ENCODE peak calls at places on chromosomes 13 and 19, in six cellular contexts. A is stimulated activated CD4-positive, alpha-beta T cell treated with anti-CD3 and anti-CD28 coated beads, TNF-alpha, amount 100 ng/mL, for 4 hours; V is HT-29; E is amygdala; H is HCEC 1CT; C is CD8-positive, alpha-beta T cell. U is an unnamed sample.

GRCh38 chr19:39031368-39032163 is 783 bp downstream of the FBXO27 start:
- DNase-seq in A (peak; percentile 66), V (peak; percentile 87), E (peak; percentile 73), H (peak; percentile 68), C (peak; percentile 75), U (peak; percentile 98)

GRCh38 chr19:3194063-3194702 is 8.5 kb downstream of the NCLN start:
- DNase-seq in A (no peak), V (no peak), E (no peak), H (no peak), C (no peak), U (no peak)

GRCh38 chr19:2617393-2618165 is 84.9 kb downstream of the GNG7 start:
- DNase-seq in A (no peak), V (no peak), E (no peak), H (no peak), C (no peak), U (no peak)

GRCh38 chr19:49142866-49143335 is 12.3 kb downstream of the HRC start:
- DNase-seq in A (peak; percentile 27), V (peak; percentile 95), E (peak; percentile 18), H (peak; percentile 88), C (peak; percentile 62), U (peak; percentile 94)

GRCh38 chr19:16873603-16874002 is 15.2 kb upstream of the F2RL3 start:
- DNase-seq in A (no peak), V (no peak), E (no peak), H (no peak), C (no peak), U (no peak)

GRCh38 chr13:77448689-77449088 is 86.8 kb upstream of the SCEL start:
- DNase-seq in A (no peak), V (no peak), E (no peak), H (no peak), C (no peak), U (no peak)

GRCh38 chr13:23921451-23921888 is 24.2 kb upstream of the C1QTNF9B start:
- DNase-seq in A (no peak), V (peak; percentile 85), E (no peak), H (peak; percentile 58), C (no peak), U (no peak)

GRCh38 chr19:17777840-17778620 is 16.9 kb upstream of the B3GNT3 start:
- DNase-seq in A (no peak), V (peak; percentile 41), E (no peak), H (peak; percentile 62), C (peak; percentile 23), U (peak; percentile 62)

GRCh38 chr13:95880346-95880745 is 172.9 kb downstream of the UGGT2 start:
- DNase-seq in A (no peak), V (no peak), E (no peak), H (no peak), C (no peak), U (no peak)